ENCODE peak calls at places on chromosomes 6 and 20, in eight cellular contexts. I is bronchial epithelial cell, B is colonic mucosa, K is esophagus squamous epithelium, L is cardiac fibroblast, X is psoas muscle, Y is mesothelial cell of epicardium, R is omental fat pad. Q is an unnamed sample.

GRCh38 chr6:145453376-145453775 is 281.9 kb downstream of the EPM2A start:
- DNase-seq in B (no peak), L (peak), K (no peak), X (no peak), I (peak), Y (no peak), R (no peak), Q (no peak)

GRCh38 chr6:90008908-90009501 is 114.7 kb downstream of the GJA10 start:
- DNase-seq in R (no peak), K (no peak), I (peak), L (peak), Y (no peak), X (no peak), B (no peak), Q (no peak)

GRCh38 chr20:8306916-8307315 is 174.8 kb downstream of the PLCB1 start:
- DNase-seq in Y (no peak), R (no peak), K (no peak), B (no peak), L (no peak), X (no peak), I (no peak), Q (no peak)

GRCh38 chr6:155412335-155412734 is 43.3 kb downstream of the NOX3 start:
- DNase-seq in K (no peak), R (no peak), L (peak), B (no peak), X (no peak), I (no peak), Y (no peak), Q (no peak)

GRCh38 chr6:56245903-56246351 is 1.5 kb downstream of the COL21A1 start:
- DNase-seq in R (no peak), L (peak), B (no peak), I (no peak), X (no peak), K (no peak), Y (no peak), Q (no peak)

GRCh38 chr20:3922983-3923339 is 33.8 kb downstream of the PANK2 start:
- DNase-seq in L (no peak), I (no peak), K (no peak), B (no peak), Y (no peak), X (no peak), R (no peak), Q (no peak)

GRCh38 chr20:46169245-46170171 is 51.4 kb downstream of the CD40 start:
- DNase-seq in B (no peak), I (peak), X (no peak), L (no peak), K (no peak), R (no peak), Y (no peak), Q (no peak)

GRCh38 chr20:16844406-16844805 is 96.2 kb downstream of the OTOR start:
- DNase-seq in I (no peak), K (no peak), X (no peak), Y (no peak), L (no peak), R (no peak), B (no peak), Q (no peak)

GRCh38 chr6:150924808-150925654 is 59.5 kb downstream of the MTHFD1L start:
- DNase-seq in X (no peak), B (no peak), L (peak), K (no peak), R (no peak), I (no peak), Y (no peak), Q (no peak)

GRCh38 chr6:160128125-160128683 is 6.6 kb downstream of the SLC22A1 start:
- DNase-seq in L (no peak), Y (no peak), B (no peak), X (no peak), I (no peak), R (no peak), K (no peak), Q (no peak)

GRCh38 chr20:46268131-46268611 is 40.1 kb downstream of the CDH22 start:
- DNase-seq in K (no peak), L (no peak), R (no peak), Y (no peak), B (no peak), X (no peak), I (no peak), Q (peak)

GRCh38 chr6:148771896-148772554 is 25.2 kb downstream of the UST start:
- DNase-seq in R (no peak), I (no peak), K (no peak), X (no peak), L (no peak), B (no peak), Y (no peak), Q (no peak)

GRCh38 chr6:163741342-163741741 is 326.8 kb downstream of the QKI start:
- DNase-seq in L (no peak), Y (no peak), R (no peak), I (no peak), X (no peak), K (no peak), B (no peak), Q (no peak)

GRCh38 chr6:44086931-44087574 is 40.2 kb downstream of the MRPL14 start:
- DNase-seq in Y (no peak), X (peak), K (no peak), R (no peak), B (no peak), L (peak), I (no peak), Q (no peak)

GRCh38 chr6:136547336-136547735 is 2.9 kb downstream of the MAP7 start:
- DNase-seq in X (no peak), B (no peak), Y (no peak), R (no peak), K (no peak), I (peak), L (peak), Q (no peak)

GRCh38 chr20:60372282-60372681 is 414.1 kb downstream of the CDH26 start:
- DNase-seq in Y (no peak), B (no peak), I (no peak), X (no peak), K (no peak), L (no peak), R (no peak), Q (no peak)

GRCh38 chr20:38692436-38693411 is 31.6 kb upstream of the SLC32A1 start:
- DNase-seq in L (peak), B (peak), Y (peak), R (no peak), X (no peak), I (peak), K (no peak), Q (peak)
- TF ChIP-seq CTCF in L (no peak), B (no peak), Y (no peak), R (no peak), X (no peak), I (no peak), K (no peak), Q (no peak)

GRCh38 chr6:104483225-104483834 is 376.4 kb downstream of the HACE1 start:
- DNase-seq in Y (no peak), B (no peak), R (no peak), X (no peak), I (peak), K (no peak), L (peak), Q (no peak)
- TF ChIP-seq CTCF in Y (no peak), B (no peak), R (no peak), X (no peak), I (no peak), K (no peak), L (peak), Q (peak)

DNA sequence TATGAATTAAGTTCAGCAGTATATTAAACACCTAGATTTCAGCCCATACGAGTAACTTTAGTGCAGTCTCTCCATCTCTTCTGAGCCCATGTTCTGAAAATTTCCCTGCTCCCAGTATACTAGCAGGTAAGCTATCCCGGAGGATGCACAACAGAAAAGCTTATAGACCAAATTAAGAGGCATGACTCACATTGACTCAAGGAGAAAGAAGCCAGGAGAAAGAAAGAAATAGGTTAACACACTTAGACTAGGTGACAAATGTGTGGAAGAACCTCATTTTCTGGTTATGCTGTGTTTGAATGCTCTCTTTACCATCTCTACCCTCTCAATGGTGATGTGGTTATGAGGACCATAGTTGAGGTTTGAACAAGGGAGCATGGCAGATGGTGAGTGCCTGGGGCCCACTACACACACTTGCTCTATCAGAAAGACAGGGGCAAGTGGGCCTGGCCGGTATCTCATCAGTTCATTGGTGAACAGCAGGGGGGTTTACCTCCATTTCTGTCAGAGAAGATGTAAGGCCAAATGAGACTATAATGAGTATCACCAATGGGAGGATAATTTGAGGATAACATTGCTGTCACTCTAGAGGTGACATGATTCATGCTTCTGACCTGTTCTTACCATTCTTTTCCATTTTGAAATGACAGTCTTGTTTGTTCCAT is 902.3 kb upstream of the FLRT3 start:
- DNase-seq in B (no peak), L (no peak), X (no peak), I (peak), K (no peak), Y (no peak), R (no peak), Q (no peak)
- TF ChIP-seq CTCF in B (no peak), L (no peak), X (no peak), I (no peak), K (no peak), Y (no peak), R (no peak), Q (no peak)

DNA sequence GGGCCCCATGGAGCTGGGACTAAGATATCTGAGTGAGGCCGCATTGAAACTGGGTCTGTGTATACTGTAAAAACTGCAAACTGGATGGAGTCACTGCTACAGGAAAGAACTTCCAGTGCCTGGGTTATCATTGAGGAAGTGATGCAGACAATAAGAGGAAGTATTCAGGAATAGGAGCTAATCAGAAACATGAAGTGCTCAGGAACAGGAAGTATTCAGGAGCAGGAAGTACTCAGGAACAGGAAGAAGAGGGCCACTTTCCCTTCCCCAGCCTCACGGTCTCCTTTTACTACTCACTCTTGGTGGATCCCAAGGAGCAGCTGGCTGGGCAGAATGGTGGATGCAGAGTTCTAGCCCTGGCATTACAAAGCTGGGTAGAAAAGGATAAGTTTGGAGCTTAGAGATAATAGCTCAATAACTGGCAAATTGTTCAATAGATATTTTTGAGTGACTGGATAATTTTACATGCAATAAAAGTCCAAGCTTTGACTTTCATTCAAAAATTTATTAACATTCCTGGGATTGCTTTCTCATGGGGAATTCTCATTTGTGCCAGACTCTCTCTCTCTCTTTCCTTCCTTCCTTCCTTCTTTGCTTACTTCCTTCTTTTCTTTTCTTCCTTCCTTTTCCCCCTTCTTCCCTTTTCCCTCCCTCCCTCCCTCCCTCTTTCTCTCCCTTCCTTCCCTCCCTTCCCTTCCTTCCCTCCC is 82.2 kb upstream of the PAX1 start:
- DNase-seq in B (no peak), I (no peak), L (no peak), K (no peak), Y (no peak), X (no peak), R (no peak), Q (no peak)
- TF ChIP-seq CTCF in B (no peak), I (no peak), L (no peak), K (no peak), Y (no peak), X (no peak), R (no peak), Q (no peak)

GRCh38 chr6:16712931-16713484 is 48.3 kb downstream of the ATXN1 start:
- DNase-seq in Y (no peak), B (no peak), X (peak), K (no peak), L (peak), R (no peak), I (peak), Q (no peak)
- TF ChIP-seq CTCF in Y (no peak), B (no peak), X (no peak), K (no peak), L (peak), R (no peak), I (peak), Q (no peak)

DNA sequence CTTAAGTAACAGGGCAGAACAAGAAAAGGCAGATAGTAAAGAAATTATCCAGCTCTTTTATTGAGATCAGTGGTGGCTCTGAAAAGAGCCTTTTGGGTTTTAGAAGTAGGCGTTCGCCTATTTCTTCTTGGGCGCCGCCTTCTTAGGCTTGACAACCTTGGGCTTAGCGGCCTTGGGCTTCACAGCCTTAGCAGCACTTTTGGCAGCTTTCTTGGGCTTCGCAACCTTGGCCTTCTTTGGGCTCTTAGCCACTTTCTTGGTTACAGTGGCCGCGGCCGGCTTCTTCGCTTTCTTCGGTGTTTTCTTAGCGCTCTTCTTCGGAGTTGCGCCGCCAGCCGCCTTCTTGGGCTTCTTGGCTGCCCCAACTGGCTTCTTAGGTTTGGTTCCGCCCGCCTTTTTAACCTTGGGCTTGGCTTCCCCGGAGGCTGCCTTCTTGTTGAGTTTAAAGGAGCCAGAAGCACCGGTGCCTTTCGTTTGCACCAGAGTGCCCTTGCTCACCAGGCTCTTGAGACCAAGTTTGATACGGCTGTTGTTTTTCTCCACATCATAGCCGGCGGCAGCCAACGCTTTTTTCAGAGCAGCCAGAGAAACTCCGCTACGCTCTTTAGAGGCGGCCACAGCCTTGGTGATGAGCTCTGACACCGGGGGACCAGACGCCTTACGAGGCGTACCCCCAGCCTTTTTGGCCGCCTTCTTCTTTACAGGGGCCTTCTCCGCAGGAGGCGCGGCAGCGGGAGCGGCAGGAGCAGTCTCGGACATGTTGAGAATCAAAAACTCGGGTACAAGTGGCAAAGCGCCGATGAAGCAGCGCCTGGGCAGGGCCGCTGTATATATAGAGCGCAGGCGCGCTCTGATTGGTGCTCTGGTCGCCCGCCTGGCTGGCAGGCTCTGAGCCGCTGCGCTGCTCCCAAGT is 31.3 kb upstream of the HFE start:
- DNase-seq in K (peak), R (peak), L (peak), I (peak), Y (peak), X (peak), B (peak), Q (peak)
- TF ChIP-seq CTCF in K (peak), R (no peak), L (no peak), I (no peak), Y (no peak), X (no peak), B (no peak), Q (peak)

GRCh38 chr6:161557333-161558107 is 283.7 kb upstream of the AGPAT4 start:
- DNase-seq in I (no peak), K (no peak), B (no peak), L (no peak), R (no peak), Y (no peak), X (no peak), Q (no peak)
- TF ChIP-seq CTCF in I (no peak), K (no peak), B (no peak), L (no peak), R (no peak), Y (no peak), X (no peak), Q (no peak)

GRCh38 chr6:4908062-4908461 is 95.8 kb downstream of the RPP40 start:
- DNase-seq in I (no peak), L (no peak), Y (no peak), R (no peak), B (peak), K (no peak), X (no peak), Q (no peak)

GRCh38 chr6:4909063-4909645 is 94.7 kb downstream of the RPP40 start:
- DNase-seq in B (no peak), L (no peak), X (no peak), K (no peak), I (no peak), R (no peak), Y (no peak), Q (no peak)

GRCh38 chr6:4906293-4906941 is 97.4 kb downstream of the RPP40 start:
- DNase-seq in B (no peak), Y (no peak), R (no peak), L (no peak), I (no peak), X (no peak), K (no peak), Q (no peak)

GRCh38 chr6:4906942-4907300 is 96.9 kb downstream of the RPP40 start:
- DNase-seq in K (no peak), X (no peak), L (no peak), R (no peak), B (no peak), I (no peak), Y (no peak), Q (no peak)

DNA sequence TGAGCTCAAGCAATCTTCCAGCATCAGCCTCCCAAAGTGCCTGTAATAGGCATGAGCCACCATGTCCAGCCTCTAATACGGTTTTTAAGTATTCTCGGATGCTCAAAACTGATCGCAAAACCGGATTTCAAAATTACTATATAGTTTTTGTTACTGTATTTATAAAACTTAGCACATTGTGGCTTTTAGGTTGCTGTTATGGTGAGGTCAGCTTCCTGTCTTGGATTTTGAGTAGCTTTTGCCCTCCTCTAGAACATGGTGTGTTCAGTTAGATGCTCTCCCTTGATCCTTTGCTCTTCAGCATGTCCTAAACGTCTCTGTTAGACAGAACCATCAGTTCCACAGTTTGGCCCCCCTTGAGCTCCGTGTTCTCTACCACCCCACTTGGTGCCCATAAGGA is 96.2 kb downstream of the RPP40 start:
- DNase-seq in R (no peak), Y (no peak), I (no peak), K (no peak), B (no peak), L (no peak), X (no peak), Q (no peak)
- TF ChIP-seq CTCF in R (no peak), Y (no peak), I (no peak), K (no peak), B (no peak), L (no peak), X (no peak), Q (no peak)